ENCODE peak calls at places on chromosomes 5 and 9, in four cellular contexts. S is kidney, I is mammary epithelial cell, X is tibial artery. N is an unnamed sample.

GRCh38 chr5:44884036-44884435 is 75.3 kb downstream of the MRPS30 start:
- DNase-seq in S (peak; percentile 60), X (no peak), I (no peak), N (no peak)

GRCh38 chr5:113052041-113052795 is 75.6 kb downstream of the DCP2 start:
- DNase-seq in X (no peak), S (no peak), I (no peak), N (no peak)

GRCh38 chr9:84996049-84996448 is 326.5 kb downstream of the NTRK2 start:
- DNase-seq in X (no peak), I (peak; percentile 57), S (no peak), N (no peak)

GRCh38 chr9:4674783-4675182 is 4.6 kb upstream of the CDC37L1 start:
- DNase-seq in I (peak; percentile 65), S (no peak), X (no peak), N (no peak)

GRCh38 chr9:37262410-37262809 is 142.0 kb downstream of the ZCCHC7 start:
- DNase-seq in I (peak; percentile 2), S (no peak), X (no peak), N (no peak)

GRCh38 chr5:83277154-83277553 is 194.4 kb upstream of the VCAN start:
- DNase-seq in I (no peak), S (no peak), X (no peak), N (no peak)

GRCh38 chr5:144088211-144088965 is 82.1 kb downstream of the YIPF5 start:
- DNase-seq in S (no peak), I (no peak), X (no peak), N (no peak)

GRCh38 chr5:171623107-171623506 is 162.5 kb upstream of the SMIM23 start:
- DNase-seq in I (no peak), S (no peak), X (no peak), N (no peak)

GRCh38 chr9:104301770-104302169 is 202.3 kb upstream of the OR13F1 start:
- DNase-seq in S (no peak), I (no peak), X (no peak), N (no peak)

GRCh38 chr9:127245637-127246164 is 18.9 kb upstream of the GARNL3 start:
- DNase-seq in I (no peak), S (no peak), X (no peak), N (no peak)

GRCh38 chr5:86463339-86463738 is 154.4 kb upstream of the COX7C start:
- DNase-seq in S (no peak), X (no peak), I (no peak), N (no peak)

GRCh38 chr5:126909856-126910255 is 120.5 kb downstream of the MARCHF3 start:
- DNase-seq in I (no peak), S (no peak), X (no peak), N (no peak)

GRCh38 chr9:80061940-80062339 is 490.2 kb downstream of the TLE4 start:
- DNase-seq in X (peak; percentile 32), S (no peak), I (peak; percentile 3), N (peak; percentile 83)

GRCh38 chr5:175383350-175383749 is 60.6 kb downstream of the DRD1 start:
- DNase-seq in I (no peak), S (no peak), X (no peak), N (no peak)

GRCh38 chr9:113940077-113940476 is 64.0 kb downstream of the ZNF618 start:
- DNase-seq in S (no peak), X (no peak), I (no peak), N (no peak)

GRCh38 chr5:1466631-1467265 is 21.5 kb upstream of the SLC6A3 start:
- DNase-seq in S (peak; percentile 68), X (peak; percentile 17), I (no peak), N (no peak)

GRCh38 chr9:131578778-131579504 is 33.6 kb downstream of the PRRT1B start:
- DNase-seq in I (no peak), X (no peak), S (peak; percentile 69), N (no peak)

GRCh38 chr9:79116709-79117108 is 455.1 kb upstream of the TLE4 start:
- DNase-seq in X (no peak), S (no peak), I (no peak), N (no peak)

GRCh38 chr9:107534510-107535078 is 45.0 kb upstream of the KLF4 start:
- DNase-seq in X (no peak), I (no peak), S (no peak), N (no peak)

GRCh38 chr5:66959668-66960067 is 236.9 kb downstream of the CD180 start:
- DNase-seq in S (no peak), X (no peak), I (no peak), N (no peak)

GRCh38 chr9:34603610-34604231 is 8.2 kb downstream of the RPP25L start:
- DNase-seq in I (peak; percentile 54), S (peak; percentile 89), X (peak; percentile 85), N (peak; percentile 80)

GRCh38 chr9:84230355-84231136 is 110.0 kb downstream of the SLC28A3 start:
- DNase-seq in I (no peak), S (no peak), X (no peak), N (no peak)

GRCh38 chr5:20276061-20276958 is 288.3 kb upstream of the CDH18 start:
- DNase-seq in I (peak; percentile 93), X (no peak), S (no peak), N (no peak)

GRCh38 chr5:2169862-2170820 is 287.4 kb upstream of the IRX4 start:
- DNase-seq in S (no peak), I (no peak), X (no peak), N (no peak)

GRCh38 chr9:117546894-117547293 is 132.0 kb upstream of the ASTN2 start:
- DNase-seq in X (no peak), I (peak; percentile 11), S (no peak), N (no peak)

GRCh38 chr5:40778133-40778532 is 20.0 kb downstream of the PRKAA1 start:
- DNase-seq in X (no peak), S (no peak), I (no peak), N (no peak)

GRCh38 chr5:142320851-142321560 is 3.8 kb downstream of the SPRY4 start:
- DNase-seq in I (no peak), X (no peak), S (no peak), N (no peak)

GRCh38 chr5:78235289-78235688 is 59.2 kb downstream of the AP3B1 start:
- DNase-seq in I (peak; percentile 5), X (no peak), S (no peak), N (no peak)

GRCh38 chr5:137078171-137078665 is 420.9 kb downstream of the SPOCK1 start:
- DNase-seq in I (peak; percentile 84), S (no peak), X (no peak), N (no peak)

GRCh38 chr5:1217596-1218206 is 7.5 kb upstream of the SLC6A18 start:
- DNase-seq in X (no peak), I (no peak), S (peak; percentile 42), N (no peak)

GRCh38 chr9:34590376-34591090 is 1.0 kb upstream of the CNTFR start:
- DNase-seq in S (peak; percentile 77), X (peak; percentile 67), I (no peak), N (no peak)

GRCh38 chr5:176415240-176416122 is 858 bp downstream of the CLTB start:
- DNase-seq in I (peak; percentile 62), X (no peak), S (no peak), N (peak; percentile 57)

GRCh38 chr5:75282581-75282980 is 45.9 kb upstream of the ANKRD31 start:
- DNase-seq in X (no peak), S (no peak), I (no peak), N (no peak)

GRCh38 chr5:93078082-93079038 is 502.7 kb downstream of the NR2F1-AS1 start:
- DNase-seq in X (no peak), I (peak; percentile 98), S (peak; percentile 76), N (no peak)

GRCh38 chr5:158485604-158486081 is 614.1 kb downstream of the EBF1 start:
- DNase-seq in S (no peak), I (no peak), X (peak; percentile 46), N (peak; percentile 35)

GRCh38 chr5:98557921-98558320 is 215.5 kb upstream of the RGMB start:
- DNase-seq in S (no peak), X (no peak), I (no peak), N (no peak)

GRCh38 chr5:97629281-97629680 is 446.2 kb upstream of the RIOK2 start:
- DNase-seq in I (peak; percentile 69), X (peak; percentile 55), S (peak; percentile 86), N (peak; percentile 19)

GRCh38 chr5:101977729-101978345 is 318.2 kb downstream of the SLCO4C1 start:
- DNase-seq in I (peak; percentile 11), X (no peak), S (no peak), N (no peak)

GRCh38 chr5:35924950-35925722 is 13.3 kb downstream of the CAPSL start:
- DNase-seq in S (peak; percentile 82), I (peak; percentile 61), X (no peak), N (no peak)
- H3K4me3 ChIP-seq in S (no peak overlapping the region), I (no peak overlapping the region), X (no peak overlapping the region), N (no peak overlapping the region)

DNA sequence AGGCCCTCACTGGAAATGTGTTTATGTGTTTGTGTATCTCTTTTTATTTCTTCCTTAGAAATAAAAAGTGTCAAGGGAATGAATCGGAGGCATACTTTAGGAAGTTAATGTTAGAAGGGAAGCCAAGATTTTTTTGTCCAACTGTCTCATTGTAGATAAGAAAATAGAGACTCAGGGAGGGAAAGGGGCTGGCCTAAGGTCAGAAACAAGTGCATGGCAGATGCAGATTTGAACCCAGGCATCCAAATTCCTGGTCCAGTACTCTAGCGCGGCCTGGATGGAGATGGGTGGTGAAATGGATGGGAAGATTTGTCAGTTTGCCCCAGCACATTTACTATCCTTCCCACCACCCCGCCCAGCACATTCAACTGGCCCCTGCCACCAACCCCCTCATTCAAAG is 19.9 kb upstream of the TNIP1 start:
- DNase-seq in X (no peak), I (no peak), S (no peak), N (no peak)
- H3K4me1 ChIP-seq in X (peaks cover 14% of the 10 kb centered on the region), I (peaks cover 1% of the 10 kb centered on the region), S (peaks cover 26% of the 10 kb centered on the region), N (peaks cover 38% of the 10 kb centered on the region)

GRCh38 chr9:110933350-110934001 is 104.8 kb downstream of the LPAR1 start:
- DNase-seq in X (no peak), S (no peak), I (no peak), N (no peak)

GRCh38 chr9:110935829-110936228 is 102.4 kb downstream of the LPAR1 start:
- DNase-seq in X (no peak), I (no peak), S (no peak), N (no peak)

GRCh38 chr9:110939053-110939452 is 99.2 kb downstream of the LPAR1 start:
- DNase-seq in I (no peak), X (no peak), S (no peak), N (no peak)

GRCh38 chr9:110936719-110937452 is 101.4 kb downstream of the LPAR1 start:
- DNase-seq in X (no peak), S (no peak), I (no peak), N (no peak)

GRCh38 chr9:110936252-110936651 is 102.0 kb downstream of the LPAR1 start:
- DNase-seq in I (no peak), S (no peak), X (no peak), N (no peak)
- H3K27ac ChIP-seq in I (no peak overlapping the region), S (no peak overlapping the region), X (peak overlapping the region; percentile 82), N (peak overlapping the region; percentile 8)

DNA sequence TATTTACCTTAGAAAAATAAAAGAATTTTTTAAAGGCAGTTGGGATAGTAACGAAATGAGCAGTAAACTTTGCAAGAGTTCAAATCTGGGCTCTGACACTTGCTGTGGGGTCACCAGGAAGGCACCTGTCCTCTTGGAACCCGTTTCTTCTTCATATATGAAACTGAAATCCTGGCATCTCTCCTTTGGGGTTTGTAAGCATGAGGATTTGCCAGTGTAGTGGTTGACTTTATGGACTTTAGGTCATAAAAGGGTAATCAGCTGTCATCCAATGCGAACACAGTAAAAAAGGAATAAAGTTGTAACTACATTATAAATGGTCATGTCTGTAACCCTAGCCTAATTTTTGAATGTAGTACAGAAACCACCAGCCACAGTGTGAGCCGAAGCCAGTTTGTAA is 1.3 kb downstream of the RAB14 start:
- DNase-seq in S (no peak), I (no peak), X (no peak), N (no peak)
- H3K4me3 ChIP-seq in S (peak overlapping the region; percentile 87), I (peak overlapping the region; percentile 69), X (peak overlapping the region; percentile 99), N (peak overlapping the region; percentile 96)